ENCODE peak calls at places on chromosomes 2 and 18, in nine cellular contexts. O is non-pigmented ciliary epithelial cell, I is mesenteric fat pad, W is OCI-M1, Q is AG04450, X is NCI-H1092 treated with DMSO at 0.1 percent for 48 hours, F is amniotic stem cell, Y is left ventricle myocardium superior, A is transverse colon. J is an unnamed sample.

GRCh38 chr18:5527603-5528002 is 16.2 kb downstream of the EPB41L3 start:
- DNase-seq in Q (peak), A (peak), I (no peak), X (no peak), O (peak), Y (peak), W (no peak), F (peak), J (no peak)

GRCh38 chr2:167355796-167356195 is 467.5 kb downstream of the XIRP2 start:
- DNase-seq in A (no peak), Y (no peak), I (no peak), F (no peak), O (peak), W (no peak), X (no peak), Q (peak), J (no peak)

GRCh38 chr2:31523871-31524492 is 56.8 kb downstream of the SRD5A2 start:
- DNase-seq in I (no peak), O (peak), F (peak), Q (peak), W (peak), Y (no peak), X (no peak), A (peak), J (peak)

GRCh38 chr2:221025397-221025796 is 546.7 kb downstream of the EPHA4 start:
- DNase-seq in A (no peak), I (no peak), Y (no peak), O (no peak), W (no peak), F (no peak), X (no peak), Q (no peak), J (no peak)

GRCh38 chr2:228417966-228418365 is 236.5 kb upstream of the SPHKAP start:
- DNase-seq in Q (no peak), F (no peak), A (no peak), I (no peak), X (no peak), W (no peak), Y (no peak), O (no peak), J (no peak)

GRCh38 chr2:174840436-174840835 is 76.2 kb upstream of the CHRNA1 start:
- DNase-seq in O (peak), I (no peak), F (peak), Q (peak), X (no peak), W (no peak), A (no peak), Y (no peak), J (no peak)

GRCh38 chr2:83016343-83017110 is 1442.6 kb downstream of the SUCLG1 start:
- DNase-seq in X (no peak), I (no peak), Y (no peak), A (no peak), O (no peak), F (no peak), Q (no peak), W (no peak), J (no peak)

GRCh38 chr2:71798266-71799012 is 345.1 kb downstream of the DYSF start:
- DNase-seq in F (peak), X (no peak), O (no peak), I (peak), W (peak), Y (peak), A (peak), Q (no peak), J (no peak)

GRCh38 chr2:68253211-68254068 is 1.1 kb upstream of the PPP3R1 start:
- DNase-seq in I (no peak), O (no peak), W (peak), F (no peak), Q (no peak), Y (no peak), X (peak), A (peak), J (no peak)

GRCh38 chr2:209458018-209458979 is 34.5 kb downstream of the MAP2 start:
- DNase-seq in Q (no peak), F (no peak), A (no peak), W (no peak), X (peak), Y (no peak), I (no peak), O (no peak), J (no peak)

GRCh38 chr2:101340141-101340541 is 31.6 kb upstream of the RNF149 start:
- DNase-seq in I (no peak), O (no peak), X (no peak), Y (no peak), W (peak), F (no peak), A (no peak), Q (no peak), J (no peak)

GRCh38 chr2:45210466-45211195 is 201.4 kb upstream of the SIX2 start:
- DNase-seq in O (no peak), W (peak), I (no peak), F (no peak), Y (no peak), X (no peak), Q (peak), A (no peak), J (no peak)

GRCh38 chr2:85584857-85585780 is 888 bp downstream of the VAMP5 start:
- DNase-seq in Q (no peak), O (no peak), W (peak), A (peak), Y (no peak), I (no peak), X (no peak), F (no peak), J (no peak)

GRCh38 chr2:162293122-162293781 is 25.2 kb downstream of the IFIH1 start:
- DNase-seq in W (no peak), A (no peak), I (no peak), F (no peak), Q (no peak), X (no peak), Y (no peak), O (no peak), J (no peak)

GRCh38 chr2:165872101-165872791 is 78.2 kb upstream of the GALNT3 start:
- DNase-seq in A (no peak), F (no peak), Q (peak), O (no peak), Y (no peak), W (no peak), I (no peak), X (no peak), J (no peak)

GRCh38 chr2:178863856-178864620 is 56.8 kb upstream of the TTN start:
- DNase-seq in Y (peak), W (no peak), X (no peak), A (no peak), F (peak), O (no peak), I (no peak), Q (no peak), J (no peak)

GRCh38 chr18:74485860-74486849 is 10.0 kb upstream of the CNDP2 start:
- DNase-seq in I (no peak), F (no peak), O (no peak), W (no peak), A (no peak), Y (no peak), X (peak), Q (no peak), J (no peak)

GRCh38 chr2:31513553-31513952 is 67.2 kb downstream of the SRD5A2 start:
- DNase-seq in O (no peak), I (no peak), Q (no peak), A (no peak), Y (no peak), W (no peak), F (no peak), X (no peak), J (no peak)

GRCh38 chr2:231683292-231683898 is 24.9 kb upstream of the PTMA start:
- DNase-seq in I (no peak), O (no peak), Q (no peak), X (peak), F (no peak), W (no peak), Y (no peak), A (no peak), J (no peak)

GRCh38 chr2:28652217-28652616 is 99.4 kb upstream of the PPP1CB start:
- DNase-seq in X (no peak), O (no peak), F (no peak), Y (no peak), I (no peak), Q (no peak), W (no peak), A (no peak), J (no peak)

GRCh38 chr2:75596784-75597183 is 36.0 kb upstream of the EVA1A start:
- DNase-seq in Q (no peak), X (no peak), I (no peak), F (no peak), Y (no peak), W (no peak), A (no peak), O (no peak), J (no peak)

GRCh38 chr18:35770360-35770759 is 188.8 kb downstream of the GALNT1 start:
- DNase-seq in I (no peak), A (no peak), W (no peak), Y (no peak), O (no peak), Q (no peak), F (no peak), X (no peak), J (no peak)

GRCh38 chr2:127648321-127648720 is 2.4 kb downstream of the GPR17 start:
- DNase-seq in F (no peak), Q (no peak), W (no peak), A (no peak), I (no peak), X (no peak), O (no peak), Y (peak), J (no peak)

GRCh38 chr2:171244466-171244969 is 83.8 kb upstream of the TLK1 start:
- DNase-seq in Y (no peak), F (no peak), Q (peak), X (no peak), I (no peak), A (no peak), W (peak), O (peak), J (no peak)

GRCh38 chr2:77104554-77104953 is 417.6 kb downstream of the LRRTM4 start:
- DNase-seq in Y (no peak), I (no peak), X (no peak), W (peak), F (no peak), O (peak), Q (no peak), A (no peak), J (no peak)

GRCh38 chr2:18752667-18753422 is 163.5 kb upstream of the NT5C1B start:
- DNase-seq in I (no peak), Q (no peak), A (no peak), F (no peak), W (peak), Y (no peak), X (no peak), O (no peak), J (no peak)

GRCh38 chr18:76838182-76838581 is 15.8 kb downstream of the ZNF236 start:
- DNase-seq in I (no peak), Q (no peak), W (peak), Y (no peak), F (no peak), X (no peak), A (no peak), O (no peak), J (no peak)

GRCh38 chr18:63317982-63318881 is 1.3 kb downstream of the BCL2 start:
- DNase-seq in Y (peak), F (no peak), X (peak), I (no peak), A (peak), O (no peak), Q (no peak), W (peak), J (no peak)

J was measured in SK-N-MC.